ENCODE peak calls at places on chromosomes 6 and 20, in eight cellular contexts. Q is AG04450; A is CD4-positive, CD25-positive, alpha-beta regulatory T cell; S is prostate gland; G is stimulated activated CD8-positive, alpha-beta memory T cell treated with anti-CD3 and anti-CD28 coated beads, Interleukin-15, amount 100 ng/mL, for 1 hour; X is left ventricle myocardium inferior; T is AG10803; M is GM04504. B is an unnamed sample.

GRCh38 chr20:32207626-32208498 is at the start of the genes PLAGL2 and POFUT1:
- DNase-seq in Q (peak), S (peak), X (peak), T (peak), G (peak), M (peak), A (peak), B (peak)

GRCh38 chr6:133895573-133896343 is 6.8 kb downstream of the TCF21 start:
- DNase-seq in G (no peak), M (no peak), X (peak), T (peak), Q (no peak), S (no peak), A (no peak), B (no peak)

GRCh38 chr20:61112515-61112914 is 139.5 kb upstream of the CDH4 start:
- DNase-seq in X (no peak), G (no peak), Q (no peak), M (no peak), S (no peak), A (no peak), T (peak), B (no peak)

GRCh38 chr6:136284909-136285308 is 4.7 kb downstream of the BCLAF1 start:
- DNase-seq in M (peak), Q (peak), G (no peak), X (no peak), T (peak), S (no peak), A (no peak), B (no peak)

GRCh38 chr6:140475086-140475485 is 1100.6 kb upstream of the CITED2 start:
- DNase-seq in Q (no peak), S (no peak), T (no peak), X (no peak), M (no peak), G (no peak), A (no peak), B (no peak)

GRCh38 chr20:32140603-32141002 is 31.1 kb downstream of the TM9SF4 start:
- DNase-seq in T (no peak), S (no peak), A (no peak), X (no peak), M (no peak), Q (no peak), G (no peak), B (no peak)

GRCh38 chr6:145042559-145042958 is 692.8 kb downstream of the EPM2A start:
- DNase-seq in S (no peak), X (no peak), G (no peak), Q (no peak), M (no peak), A (no peak), T (no peak), B (no peak)

GRCh38 chr6:111540971-111541719 is 58.1 kb upstream of the REV3L start:
- DNase-seq in G (no peak), M (no peak), X (no peak), S (no peak), A (no peak), Q (no peak), T (no peak), B (no peak)

GRCh38 chr6:160139420-160139851 is 17.8 kb downstream of the SLC22A1 start:
- DNase-seq in G (no peak), S (no peak), A (no peak), T (peak), X (no peak), M (peak), Q (peak), B (no peak)

GRCh38 chr6:46170357-46171289 is at the start of gene ENPP5:
- DNase-seq in X (peak), A (peak), M (no peak), G (peak), T (no peak), S (peak), Q (no peak), B (peak)

GRCh38 chr6:133977983-133978895 is 25.2 kb downstream of the TBPL1 start:
- DNase-seq in A (no peak), Q (peak), G (no peak), X (no peak), S (no peak), T (peak), M (peak), B (no peak)

GRCh38 chr6:63807056-63807455 is 171.5 kb downstream of the PHF3 start:
- DNase-seq in G (no peak), X (no peak), T (no peak), A (no peak), S (no peak), Q (no peak), M (no peak), B (no peak)

GRCh38 chr20:45055056-45055455 is 45.9 kb downstream of the KCNS1 start:
- DNase-seq in Q (no peak), T (no peak), M (no peak), S (no peak), G (no peak), A (no peak), X (no peak), B (no peak)

GRCh38 chr6:55818482-55818881 is 56.9 kb downstream of the BMP5 start:
- DNase-seq in G (no peak), Q (no peak), X (no peak), T (no peak), A (no peak), S (no peak), M (no peak), B (no peak)

GRCh38 chr6:170172825-170173231 is 118.0 kb downstream of the DLL1 start:
- DNase-seq in G (no peak), M (no peak), A (no peak), S (peak), X (no peak), T (no peak), Q (no peak), B (no peak)

GRCh38 chr6:165556116-165556843 is 106.8 kb downstream of the PDE10A start:
- DNase-seq in M (no peak), X (no peak), G (no peak), T (no peak), S (peak), A (no peak), Q (no peak), B (no peak)

GRCh38 chr20:48626226-48626937 is 201.4 kb downstream of the PREX1 start:
- DNase-seq in A (no peak), X (no peak), S (no peak), Q (no peak), M (no peak), G (no peak), T (peak), B (no peak)

GRCh38 chr6:33875696-33876095 is 71.9 kb upstream of the MLN start:
- DNase-seq in M (no peak), X (no peak), Q (no peak), T (no peak), S (no peak), A (no peak), G (no peak), B (no peak)

B was measured in NK-92 treated with Interleukin-12 subunit alpha and Interleukin-12 subunit beta, amount 100 ng/mL, for 24 hours.